ENCODE peak calls at places on chromosomes 16 and 17, in nine cellular contexts. C is gastrocnemius medialis, Z is mammary epithelial cell, O is endodermal cell, J is PC-3, T is psoas muscle, N is cardiac muscle cell, L is uterus, F is sigmoid colon. K is an unnamed sample.

GRCh38 chr17:65177901-65178300 is 40.7 kb downstream of the RGS9 start:
- DNase-seq in C (no peak), Z (peak; percentile 22), O (no peak), J (peak; percentile 59), T (no peak), N (no peak), L (no peak), F (no peak), K (peak; percentile 52)

GRCh38 chr17:33452797-33453196 is 159.7 kb upstream of the ASIC2 start:
- DNase-seq in C (no peak), Z (no peak), O (peak; percentile 81), J (no peak), T (no peak), N (no peak), L (no peak), F (no peak), K (no peak)

GRCh38 chr17:42674755-42675347 is 1.9 kb downstream of the PLEKHH3 start:
- DNase-seq in C (peak; percentile 77), Z (no peak), O (peak; percentile 93), J (no peak), T (peak; percentile 65), N (no peak), L (no peak), F (no peak), K (no peak)

GRCh38 chr17:8300629-8301242 is 5.5 kb upstream of the SLC25A35 start:
- DNase-seq in C (peak; percentile 47), Z (peak; percentile 50), O (peak; percentile 88), J (peak; percentile 69), T (peak; percentile 72), N (peak; percentile 71), L (peak; percentile 49), F (peak; percentile 77), K (peak; percentile 29)

GRCh38 chr16:51392651-51393187 is 241.6 kb upstream of the SALL1 start:
- DNase-seq in C (peak; percentile 20), Z (peak; percentile 33), O (peak; percentile 54), J (no peak), T (peak; percentile 52), N (no peak), L (no peak), F (no peak), K (peak; percentile 65)

GRCh38 chr17:511001-511690 is 158.5 kb upstream of the RPH3AL start:
- DNase-seq in C (peak; percentile 54), Z (peak; percentile 55), O (no peak), J (no peak), T (no peak), N (no peak), L (peak; percentile 54), F (peak; percentile 74), K (peak; percentile 50)

GRCh38 chr16:83215417-83216001 is 588.7 kb downstream of the CDH13 start:
- DNase-seq in C (no peak), Z (peak; percentile 24), O (peak; percentile 97), J (peak; percentile 62), T (no peak), N (peak; percentile 34), L (no peak), F (no peak), K (peak; percentile 32)

GRCh38 chr16:20904507-20905079 is 4.0 kb downstream of the LYRM1 start:
- DNase-seq in C (no peak), Z (peak; percentile 83), O (no peak), J (peak; percentile 75), T (no peak), N (no peak), L (no peak), F (no peak), K (peak; percentile 71)

GRCh38 chr17:58666858-58667267 is 25.0 kb downstream of the TEX14 start:
- DNase-seq in C (peak; percentile 43), Z (no peak), O (no peak), J (peak; percentile 92), T (peak; percentile 71), N (no peak), L (peak; percentile 48), F (peak; percentile 86), K (no peak)

GRCh38 chr16:59698341-59698979 is 964.3 kb upstream of the GOT2 start:
- DNase-seq in C (no peak), Z (peak; percentile 74), O (no peak), J (peak; percentile 19), T (no peak), N (no peak), L (no peak), F (no peak), K (peak; percentile 73)

GRCh38 chr17:82300707-82301270 is 16.6 kb downstream of the CD7 start:
- DNase-seq in C (peak; percentile 62), Z (peak; percentile 65), O (peak; percentile 93), J (peak; percentile 29), T (peak; percentile 87), N (peak; percentile 69), L (peak; percentile 59), F (peak; percentile 87), K (no peak)

GRCh38 chr16:22161999-22162657 is at the start of gene SDR42E2:
- DNase-seq in C (no peak), Z (peak; percentile 21), O (peak; percentile 91), J (no peak), T (no peak), N (peak; percentile 35), L (no peak), F (no peak), K (no peak)

DNA sequence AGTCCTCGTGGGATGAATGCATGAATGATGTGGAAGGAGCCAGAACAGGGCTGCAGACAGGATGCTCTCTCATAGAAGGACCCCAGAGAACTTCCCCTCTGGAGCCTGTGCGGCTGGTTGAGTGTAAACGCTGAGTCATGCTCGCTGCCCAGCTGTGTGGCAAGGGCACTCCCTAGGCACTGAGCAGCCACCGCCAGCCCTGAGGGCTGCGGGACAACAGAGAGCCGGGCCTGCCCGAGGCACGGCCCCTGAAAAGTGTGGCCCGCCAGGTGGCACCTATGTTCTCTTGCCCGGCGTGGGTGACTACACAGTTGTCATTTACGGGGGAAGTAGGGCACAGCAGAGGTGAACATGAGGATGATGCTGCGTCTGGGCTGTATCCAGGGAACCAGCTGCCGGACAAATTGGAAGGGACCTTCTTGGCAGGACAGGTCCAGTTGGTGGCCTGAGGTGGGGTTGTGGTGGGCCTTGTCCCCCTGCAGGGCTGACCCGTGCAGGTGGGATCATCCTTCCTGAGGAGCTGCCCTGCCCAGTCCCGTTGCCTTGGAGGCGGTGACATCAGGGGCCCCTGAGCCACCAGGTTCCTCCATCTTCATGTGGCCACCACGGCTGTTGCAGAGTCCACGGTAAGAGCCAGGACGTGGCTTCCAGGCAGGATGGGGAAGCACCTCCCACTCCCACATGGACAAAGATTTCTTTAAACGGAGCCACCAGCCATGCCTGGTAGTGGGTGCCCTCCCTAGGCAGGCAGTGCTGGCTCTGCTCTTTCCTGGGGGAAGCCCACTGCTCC is 94.8 kb upstream of the CBX4 start:
- DNase-seq in C (no peak), Z (no peak), O (no peak), J (peak; percentile 73), T (no peak), N (no peak), L (no peak), F (no peak), K (no peak)
- TF ChIP-seq CTCF in C (no peak), Z (no peak), O (no peak), J (peak; percentile 38), T (no peak), N (no peak), L (no peak), F (no peak), K (no peak)

GRCh38 chr16:24848065-24848464 is 2.3 kb downstream of the SLC5A11 start:
- DNase-seq in C (no peak), Z (peak; percentile 51), O (no peak), J (peak; percentile 68), T (no peak), N (no peak), L (no peak), F (peak; percentile 20), K (peak; percentile 79)

GRCh38 chr16:24851700-24852099 is 5.9 kb downstream of the SLC5A11 start:
- DNase-seq in C (no peak), Z (peak; percentile 46), O (no peak), J (peak; percentile 48), T (no peak), N (no peak), L (no peak), F (no peak), K (no peak)

GRCh38 chr16:24852281-24852721 is 6.5 kb downstream of the SLC5A11 start:
- DNase-seq in C (no peak), Z (no peak), O (no peak), J (peak; percentile 17), T (no peak), N (no peak), L (no peak), F (peak; percentile 56), K (no peak)

GRCh38 chr16:24849641-24850040 is 3.9 kb downstream of the SLC5A11 start:
- DNase-seq in C (no peak), Z (no peak), O (no peak), J (no peak), T (no peak), N (no peak), L (no peak), F (peak; percentile 40), K (no peak)

DNA sequence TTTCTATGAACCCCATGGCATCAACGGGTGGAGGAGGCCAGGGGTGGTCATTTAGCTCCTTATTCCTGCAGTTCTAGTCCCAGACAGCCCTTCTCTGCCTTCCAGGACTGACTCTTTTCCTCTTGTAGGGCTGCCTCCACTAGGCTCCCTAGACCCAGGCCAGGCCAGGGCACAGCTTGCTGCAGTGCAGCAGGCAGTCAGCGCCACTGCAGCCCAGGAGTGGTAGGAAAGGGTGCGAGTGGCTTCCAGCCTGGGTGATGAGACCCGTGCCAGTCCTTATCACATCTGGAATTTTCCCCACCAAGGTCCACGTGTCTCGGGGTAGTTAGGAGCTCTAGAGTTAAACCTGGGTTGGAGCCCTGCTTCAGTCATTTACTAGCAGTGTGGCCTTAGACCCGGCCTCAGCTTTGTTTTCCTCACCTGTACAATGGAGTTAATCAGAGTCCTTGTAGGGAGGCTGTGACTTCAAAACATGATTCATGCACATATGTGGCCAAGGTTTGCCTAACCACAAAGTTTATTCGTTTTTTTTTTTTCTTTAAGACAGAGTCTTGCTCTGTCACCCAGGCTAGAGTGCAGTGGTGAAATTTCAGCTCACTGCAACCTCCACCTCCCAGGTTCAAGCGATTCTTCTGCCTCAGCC is 4.6 kb downstream of the SLC5A11 start:
- DNase-seq in C (no peak), Z (peak; percentile 75), O (no peak), J (peak; percentile 73), T (no peak), N (no peak), L (no peak), F (peak; percentile 34), K (no peak)
- H3K27ac ChIP-seq in C (no peak overlapping the region), Z (no peak overlapping the region), O (no peak overlapping the region), J (peak overlapping the region; percentile 83), T (no peak overlapping the region), N (no peak overlapping the region), L (no peak overlapping the region), F (no peak overlapping the region), K (no peak overlapping the region)

GRCh38 chr16:80976946-80977345 is 29.7 kb downstream of the CMC2 start:
- DNase-seq in C (no peak), Z (peak; percentile 32), O (no peak), J (no peak), T (no peak), N (no peak), L (no peak), F (no peak), K (no peak)
- TF ChIP-seq CTCF in C (no peak), Z (no peak), O (no peak), J (no peak), T (no peak), N (no peak), L (no peak), F (no peak), K (no peak)

DNA sequence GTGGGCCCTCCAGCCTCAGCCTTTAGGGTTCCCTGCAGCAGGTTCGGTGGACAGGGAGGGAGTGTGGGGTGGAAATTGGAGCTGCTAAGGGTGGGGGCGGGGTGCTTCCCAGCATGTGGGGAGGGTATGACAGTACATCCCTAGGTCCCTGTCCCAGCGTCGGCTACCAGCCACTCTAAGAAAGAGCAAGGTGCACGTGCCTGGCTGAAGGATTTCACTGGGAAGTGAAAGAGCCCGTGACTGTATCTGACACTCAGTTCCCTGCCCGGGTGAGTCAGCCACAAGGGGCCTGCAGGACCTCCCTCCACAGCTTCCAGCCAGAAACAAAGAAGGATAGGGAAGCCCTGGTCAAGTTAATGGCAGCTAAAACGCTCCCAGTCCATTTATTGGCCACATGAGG is 4.1 kb downstream of the SNRNP25 start:
- DNase-seq in C (no peak), Z (no peak), O (no peak), J (no peak), T (peak; percentile 59), N (no peak), L (no peak), F (no peak), K (no peak)
- H3K27ac ChIP-seq in C (peak overlapping the region; percentile 34), Z (no peak overlapping the region), O (no peak overlapping the region), J (no peak overlapping the region), T (no peak overlapping the region), N (no peak overlapping the region), L (no peak overlapping the region), F (no peak overlapping the region), K (no peak overlapping the region)

K was measured in brain microvascular endothelial cell.